ENCODE peak calls at places on chromosome 13, in five cellular contexts. P, M, Y, U and H are unnamed samples.

GRCh38 chr13:57138988-57139387 is 1.7 kb upstream of the PRR20A start:
- DNase-seq in M (no peak), P (no peak), U (no peak), Y (no peak), H (no peak)

GRCh38 chr13:113548171-113548641 is 36.3 kb upstream of the TFDP1 start:
- DNase-seq in M (no peak), U (peak; percentile 60), Y (no peak), P (no peak), H (peak; percentile 69)

GRCh38 chr13:48043789-48044503 is 6.4 kb downstream of the NUDT15 start:
- DNase-seq in P (no peak), M (no peak), Y (peak; percentile 35), U (no peak), H (no peak)

GRCh38 chr13:59883885-59884284 is 279.8 kb downstream of the DIAPH3 start:
- DNase-seq in U (no peak), Y (no peak), M (no peak), P (no peak), H (no peak)

GRCh38 chr13:31476266-31476665 is 263.1 kb upstream of the RXFP2 start:
- DNase-seq in M (no peak), P (no peak), Y (peak; percentile 98), U (no peak), H (no peak)

GRCh38 chr13:22549126-22549525 is 631.7 kb upstream of the SGCG start:
- DNase-seq in P (no peak), M (no peak), U (no peak), Y (no peak), H (no peak)

GRCh38 chr13:114064516-114065140 is 67.8 kb downstream of the RASA3 start:
- DNase-seq in U (no peak), Y (no peak), M (no peak), P (peak; percentile 28), H (peak; percentile 76)

GRCh38 chr13:40626977-40627376 is 39.5 kb downstream of the FOXO1 start:
- DNase-seq in M (no peak), Y (no peak), P (no peak), U (no peak), H (no peak)

GRCh38 chr13:100508391-100508790 is 80.2 kb downstream of the GGACT start:
- DNase-seq in P (no peak), U (no peak), Y (no peak), M (no peak), H (no peak)

GRCh38 chr13:30607908-30608307 is 9.8 kb upstream of the USPL1 start:
- DNase-seq in U (no peak), P (no peak), M (peak; percentile 42), Y (no peak), H (no peak)

GRCh38 chr13:109332501-109333499 is 453.6 kb downstream of the IRS2 start:
- DNase-seq in U (no peak), P (no peak), M (no peak), Y (no peak), H (no peak)

GRCh38 chr13:89474432-89474831 is 1803.3 kb downstream of the SLITRK5 start:
- DNase-seq in U (no peak), P (no peak), M (no peak), Y (no peak), H (no peak)

GRCh38 chr13:97726664-97727235 is 226.7 kb upstream of the IPO5 start:
- DNase-seq in U (no peak), Y (no peak), P (no peak), M (no peak), H (no peak)

GRCh38 chr13:20616059-20616797 is 49.3 kb downstream of the IFT88 start:
- DNase-seq in U (no peak), Y (peak; percentile 87), P (no peak), M (no peak), H (no peak)

GRCh38 chr13:107576430-107576829 is 638.9 kb downstream of the LIG4 start:
- DNase-seq in M (no peak), P (no peak), Y (no peak), U (no peak), H (no peak)

GRCh38 chr13:114309806-114310410 is 4.4 kb upstream of the CHAMP1 start:
- DNase-seq in P (no peak), Y (no peak), U (no peak), M (no peak), H (no peak)

GRCh38 chr13:34208326-34208725 is 390.4 kb downstream of the RFC3 start:
- DNase-seq in Y (no peak), P (no peak), U (no peak), M (no peak), H (no peak)

GRCh38 chr13:34207334-34207733 is 389.4 kb downstream of the RFC3 start:
- DNase-seq in P (peak; percentile 17), Y (peak; percentile 95), U (no peak), M (no peak), H (peak; percentile 61)

GRCh38 chr13:34207872-34208271 is 389.9 kb downstream of the RFC3 start:
- DNase-seq in P (no peak), U (no peak), M (no peak), Y (no peak), H (no peak)
- H3K27ac ChIP-seq in P (peak overlapping the region; percentile 0), U (no peak overlapping the region), M (no peak overlapping the region), Y (peak overlapping the region; percentile 73), H (no peak overlapping the region)

GRCh38 chr13:39490136-39490535 is 112.9 kb downstream of the LHFPL6 start:
- DNase-seq in Y (no peak), U (no peak), P (no peak), M (no peak), H (no peak)
- H3K27ac ChIP-seq in Y (no peak overlapping the region), U (no peak overlapping the region), P (no peak overlapping the region), M (no peak overlapping the region), H (no peak overlapping the region)

GRCh38 chr13:105979131-105979530 is 556.3 kb downstream of the EFNB2 start:
- DNase-seq in U (no peak), Y (no peak), M (no peak), P (no peak), H (no peak)
- H3K27ac ChIP-seq in U (no peak overlapping the region), Y (no peak overlapping the region), M (no peak overlapping the region), P (no peak overlapping the region), H (no peak overlapping the region)

GRCh38 chr13:51674276-51674675 is 90.0 kb downstream of the WDFY2 start:
- DNase-seq in U (no peak), M (no peak), P (no peak), Y (no peak), H (peak; percentile 79)
- H3K27ac ChIP-seq in U (no peak overlapping the region), M (no peak overlapping the region), P (no peak overlapping the region), Y (no peak overlapping the region), H (no peak overlapping the region)